ENCODE peak calls at places on chromosomes 1 and 21, in five cellular contexts. D is AG10803; S is CD4-positive, alpha-beta T cell; J is stomach; W is HCT116. Y is an unnamed sample.

GRCh38 chr1:236608930-236609726 is 4.8 kb upstream of the HEATR1 start:
- DNase-seq in D (peak), S (no peak), J (peak), W (peak), Y (peak)

GRCh38 chr1:180098242-180098995 is 56.2 kb upstream of the QSOX1 start:
- DNase-seq in D (peak), S (no peak), J (no peak), W (no peak), Y (no peak)

GRCh38 chr21:42570841-42571387 is 57.3 kb downstream of the SLC37A1 start:
- DNase-seq in D (no peak), S (no peak), J (peak), W (no peak), Y (no peak)

GRCh38 chr1:50977575-50978143 is 7.6 kb downstream of the CDKN2C start:
- DNase-seq in D (peak), S (no peak), J (peak), W (no peak), Y (peak)

GRCh38 chr1:3673381-3674099 is 21.2 kb downstream of the TP73 start:
- DNase-seq in D (no peak), S (no peak), J (no peak), W (no peak), Y (no peak)

GRCh38 chr1:244335456-244335855 is 116.3 kb downstream of the ADSS2 start:
- DNase-seq in D (no peak), S (no peak), J (no peak), W (no peak), Y (no peak)

GRCh38 chr21:29146726-29147125 is 16.3 kb downstream of the MAP3K7CL start:
- DNase-seq in D (no peak), S (no peak), J (no peak), W (no peak), Y (no peak)

GRCh38 chr1:178686407-178686806 is 38.6 kb upstream of the RALGPS2 start:
- DNase-seq in D (no peak), S (no peak), J (no peak), W (no peak), Y (no peak)

GRCh38 chr21:38148046-38148445 is 108.7 kb upstream of the KCNJ15 start:
- DNase-seq in D (no peak), S (no peak), J (no peak), W (no peak), Y (no peak)

GRCh38 chr1:13556224-13556764 is 27.3 kb upstream of the PDPN start:
- DNase-seq in D (no peak), S (no peak), J (no peak), W (no peak), Y (no peak)

GRCh38 chr1:23791434-23792047 is 596 bp downstream of the LYPLA2 start:
- DNase-seq in D (no peak), S (no peak), J (peak), W (no peak), Y (no peak)

GRCh38 chr1:115767403-115767802 is 1.1 kb downstream of the CASQ2 start:
- DNase-seq in D (no peak), S (no peak), J (no peak), W (no peak), Y (no peak)

GRCh38 chr1:29964718-29965533 is 728.6 kb downstream of the PTPRU start:
- DNase-seq in D (no peak), S (no peak), J (peak), W (no peak), Y (no peak)

GRCh38 chr21:28142692-28143091 is 850.0 kb downstream of the LTN1 start:
- DNase-seq in D (peak), S (no peak), J (no peak), W (no peak), Y (no peak)

GRCh38 chr1:245997471-245998258 is 509.4 kb downstream of the SMYD3 start:
- DNase-seq in D (peak), S (no peak), J (peak), W (no peak), Y (peak)

GRCh38 chr1:87983841-87984240 is 655.2 kb downstream of the LMO4 start:
- DNase-seq in D (no peak), S (no peak), J (no peak), W (no peak), Y (no peak)

GRCh38 chr1:47724427-47724999 is 272.7 kb downstream of the TRABD2B start:
- DNase-seq in D (no peak), S (no peak), J (no peak), W (no peak), Y (no peak)

GRCh38 chr1:94736073-94736472 is 84.1 kb upstream of the SLC44A3 start:
- DNase-seq in D (no peak), S (no peak), J (no peak), W (no peak), Y (no peak)

GRCh38 chr1:201452881-201453280 is 16.1 kb downstream of the PHLDA3 start:
- DNase-seq in D (no peak), S (no peak), J (no peak), W (no peak), Y (no peak)

DNA sequence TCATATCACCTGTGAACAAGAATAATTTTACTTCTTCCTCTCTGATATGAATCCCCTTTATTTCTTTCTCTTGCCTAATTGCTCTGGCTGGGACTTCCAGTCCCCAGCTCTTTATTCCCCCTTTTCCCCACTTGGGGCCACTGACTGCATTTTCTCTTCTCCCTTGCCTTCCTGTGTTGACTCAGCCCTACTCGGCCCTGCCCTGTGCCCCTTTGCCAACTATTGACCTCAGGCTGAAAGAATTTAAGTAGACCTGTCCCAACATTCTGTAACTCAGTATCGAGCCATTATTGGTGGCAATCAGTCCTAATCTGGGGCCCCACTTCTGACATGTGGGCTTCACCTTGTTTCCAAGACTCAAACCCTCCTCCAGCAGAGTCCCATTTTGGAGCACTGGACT is 60.6 kb upstream of the STUM start:
- DNase-seq in D (no peak), S (no peak), J (peak), W (no peak), Y (no peak)
- TF ChIP-seq CTCF in D (no peak), S (no peak), J (no peak), W (no peak), Y (no peak)

GRCh38 chr21:33813832-33814231 is 101.8 kb downstream of the ATP5PO start:
- DNase-seq in D (no peak), S (no peak), J (no peak), W (no peak), Y (no peak)
- TF ChIP-seq CTCF in D (no peak), S (no peak), J (no peak), W (no peak), Y (no peak)

GRCh38 chr1:76035053-76035452 is 39.5 kb upstream of the ST6GALNAC3 start:
- DNase-seq in D (no peak), S (no peak), J (no peak), W (no peak), Y (peak)
- TF ChIP-seq CTCF in D (peak), S (no peak), J (no peak), W (peak), Y (peak)

GRCh38 chr1:238233966-238234365 is 343.2 kb upstream of the ZP4 start:
- DNase-seq in D (no peak), S (no peak), J (no peak), W (no peak), Y (no peak)
- TF ChIP-seq CTCF in D (no peak), S (no peak), J (no peak), W (no peak), Y (no peak)

DNA sequence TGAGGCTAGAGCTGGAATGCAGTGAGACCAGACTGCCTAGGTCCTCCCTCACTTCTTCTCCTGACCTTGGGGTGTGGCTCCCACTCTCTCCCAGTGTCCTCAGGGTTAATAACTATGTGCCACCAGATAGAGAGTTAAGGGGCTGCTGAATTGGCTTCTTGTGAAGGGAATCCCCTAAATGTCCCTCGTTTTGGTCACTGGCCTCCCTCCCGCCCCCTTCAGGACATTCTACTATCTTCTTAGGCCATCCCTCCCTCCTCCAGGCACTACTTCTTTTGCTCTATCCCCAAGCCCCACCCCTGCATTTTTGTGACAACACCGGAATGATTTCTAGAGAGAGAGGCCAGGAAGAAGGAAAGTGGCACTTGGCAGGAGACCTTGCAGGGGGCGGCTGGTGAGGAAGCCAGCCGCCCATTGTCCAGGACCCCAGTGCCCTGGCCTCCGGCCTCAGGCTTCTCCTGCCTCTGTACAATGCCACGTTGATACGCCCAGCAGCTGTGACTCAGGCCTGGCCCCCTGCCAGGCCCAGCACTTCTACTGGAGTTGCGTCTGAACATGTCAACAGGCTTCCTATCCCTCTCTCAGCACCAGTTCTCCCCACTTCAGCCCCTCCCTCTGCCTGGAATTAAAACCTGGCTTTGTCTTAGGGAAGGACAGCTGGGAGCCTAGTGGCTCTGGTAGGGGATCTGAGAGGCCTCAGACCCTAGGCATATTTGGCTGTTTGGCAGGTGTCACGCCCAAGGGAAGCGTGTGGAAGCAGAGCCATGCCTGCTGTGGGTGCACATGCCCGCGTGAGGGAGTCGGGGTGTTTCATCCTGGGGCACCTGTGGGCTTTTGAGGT is 9.1 kb downstream of the LMNA start:
- DNase-seq in D (peak), S (peak), J (peak), W (peak), Y (peak)
- TF ChIP-seq CTCF in D (peak), S (no peak), J (no peak), W (peak), Y (peak)

GRCh38 chr1:85282424-85282823 is 6.0 kb upstream of the BCL10 start:
- DNase-seq in D (no peak), S (no peak), J (no peak), W (peak), Y (peak)
- TF ChIP-seq CTCF in D (no peak), S (no peak), J (no peak), W (peak), Y (peak)

GRCh38 chr1:34108269-34108668 is 56.8 kb downstream of the CSMD2 start:
- DNase-seq in D (no peak), S (no peak), J (no peak), W (no peak), Y (no peak)

GRCh38 chr1:34113362-34113761 is 51.7 kb downstream of the CSMD2 start:
- DNase-seq in D (no peak), S (no peak), J (no peak), W (no peak), Y (no peak)

GRCh38 chr1:34108711-34109110 is 56.3 kb downstream of the CSMD2 start:
- DNase-seq in D (no peak), S (no peak), J (no peak), W (no peak), Y (no peak)

GRCh38 chr1:34115233-34115632 is 49.8 kb downstream of the CSMD2 start:
- DNase-seq in D (no peak), S (no peak), J (no peak), W (no peak), Y (no peak)

DNA sequence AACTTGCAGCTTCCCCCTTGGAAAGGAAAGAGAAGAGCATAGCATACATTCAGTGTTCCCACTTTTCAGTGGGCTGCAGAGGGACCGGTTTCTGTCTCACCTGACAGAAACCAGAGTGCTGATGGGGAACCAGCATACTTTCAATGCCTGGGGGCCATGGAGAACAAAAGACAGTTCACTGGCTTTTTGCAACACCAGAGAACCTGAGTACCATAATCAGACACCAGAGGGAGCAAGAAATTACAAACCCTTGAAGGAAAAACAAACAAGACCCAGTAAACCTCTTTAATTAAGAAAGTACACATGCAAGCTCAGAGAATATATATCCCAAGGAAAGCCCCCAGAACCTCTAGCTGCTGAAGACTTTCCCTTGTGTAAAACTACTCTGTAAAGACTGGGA is 51.1 kb downstream of the CSMD2 start:
- DNase-seq in D (peak), S (no peak), J (no peak), W (peak), Y (peak)
- TF ChIP-seq CTCF in D (peak), S (no peak), J (peak), W (peak), Y (no peak)

DNA sequence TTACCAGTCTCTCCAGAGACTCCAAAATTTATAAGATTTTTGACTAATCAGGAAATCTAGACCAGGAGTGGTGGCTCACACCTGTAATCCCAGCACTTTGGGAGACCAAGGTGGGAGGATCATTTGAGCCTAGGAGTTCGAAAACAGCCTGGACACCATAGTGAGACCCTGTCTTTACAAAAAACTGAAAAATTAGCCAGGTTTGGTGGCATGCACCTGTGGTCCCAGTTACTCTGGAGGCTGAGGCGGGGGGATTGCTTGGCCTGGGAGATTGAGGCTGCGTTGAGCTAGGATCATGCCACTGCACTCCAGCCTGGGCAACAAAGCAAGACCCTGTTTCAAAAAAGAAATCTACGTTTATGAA is 10.0 kb downstream of the ATP8B2 start:
- DNase-seq in D (no peak), S (no peak), J (no peak), W (no peak), Y (no peak)
- TF ChIP-seq CTCF in D (no peak), S (peak), J (no peak), W (no peak), Y (no peak)

DNA sequence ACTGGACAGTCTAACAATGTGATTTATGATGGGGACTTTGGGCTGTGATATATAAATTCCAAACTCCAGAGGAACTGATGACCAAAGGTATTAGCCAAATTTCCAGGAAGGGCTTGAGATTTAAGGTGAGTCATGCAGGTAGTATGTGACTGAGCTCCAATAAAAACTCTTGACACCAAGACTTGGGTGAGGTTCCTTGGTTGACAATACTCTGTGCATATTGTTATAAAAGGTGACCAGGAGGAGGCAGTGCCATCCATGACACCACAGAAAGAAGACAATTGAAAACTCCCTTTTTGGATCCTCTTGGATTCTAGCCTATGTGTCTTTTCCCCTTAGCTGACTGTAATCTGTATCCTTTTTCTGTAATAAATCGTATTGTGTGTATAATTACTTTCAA is 392.6 kb upstream of the LRRC7 start:
- DNase-seq in D (no peak), S (no peak), J (no peak), W (no peak), Y (no peak)
- TF ChIP-seq CTCF in D (no peak), S (no peak), J (no peak), W (peak), Y (no peak)

DNA sequence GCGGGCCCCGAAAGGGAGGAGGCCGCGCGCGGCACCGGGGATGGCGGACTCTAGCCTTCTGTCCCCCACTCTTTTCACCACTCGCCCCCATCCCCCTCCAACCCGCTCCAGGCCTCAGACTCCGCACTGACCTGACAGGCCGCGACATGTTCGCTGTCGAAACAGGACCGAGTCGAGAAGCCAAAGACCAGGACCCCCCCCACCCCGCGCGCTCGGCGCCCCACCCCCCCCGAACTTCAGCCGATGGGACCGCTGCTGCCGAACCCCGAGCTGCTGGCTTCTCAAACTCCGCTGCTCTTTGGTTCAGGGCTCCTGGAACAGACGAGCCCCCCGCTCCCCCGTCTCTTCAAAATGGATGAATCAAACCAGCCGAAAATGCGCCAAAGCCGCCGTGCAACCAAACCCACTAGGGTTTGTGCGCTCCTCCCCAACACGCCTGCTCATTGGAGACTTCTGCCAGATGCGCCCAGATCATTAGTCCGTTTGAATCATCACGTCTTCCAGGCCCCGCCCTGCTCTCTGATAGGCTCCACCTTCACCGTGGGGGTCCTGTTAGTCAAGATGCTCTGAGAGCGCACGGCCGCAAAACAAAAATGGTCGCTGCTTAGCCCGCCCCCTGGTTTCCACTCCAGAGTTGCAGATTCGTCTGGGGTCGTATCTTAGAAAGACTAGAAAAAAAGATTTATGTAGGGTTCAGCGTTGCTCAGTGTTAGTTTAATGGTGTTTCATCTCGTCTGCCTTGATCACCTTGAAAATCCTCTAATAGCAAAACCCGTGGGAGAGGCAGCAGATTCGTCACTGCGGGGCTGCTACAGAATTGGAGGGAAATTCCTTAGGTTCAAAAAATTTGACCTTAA is at the start of gene NUCKS1:
- DNase-seq in D (peak), S (peak), J (peak), W (peak), Y (peak)
- TF ChIP-seq CTCF in D (peak), S (no peak), J (no peak), W (no peak), Y (no peak)

Y was measured in Calu3.